ENCODE peak calls at places on chromosomes 11 and 22, in four cellular contexts. H is K562, K is GM12878, R is HepG2. O is an unnamed sample.

GRCh38 chr11:35622070-35622469 is 3.8 kb downstream of the FJX1 start:
- DNase-seq in H (no peak), K (no peak), R (peak), O (no peak)

GRCh38 chr11:35116762-35117588 is 22.0 kb upstream of the CD44 start:
- DNase-seq in H (no peak), K (no peak), R (no peak), O (no peak)

GRCh38 chr11:97516688-97517087 is 1126.9 kb downstream of the JRKL start:
- DNase-seq in H (peak), K (no peak), R (no peak), O (no peak)

GRCh38 chr22:19494676-19495173 is 15.0 kb downstream of the CDC45 start:
- DNase-seq in H (no peak), K (no peak), R (no peak), O (no peak)

GRCh38 chr11:7667460-7667859 is 5.8 kb downstream of the CYB5R2 start:
- DNase-seq in H (no peak), K (no peak), R (no peak), O (no peak)

GRCh38 chr11:57567210-57567511 is 311 bp downstream of the UBE2L6 start:
- DNase-seq in H (no peak), K (no peak), R (no peak), O (no peak)

GRCh38 chr11:64094463-64095223 is 58.9 kb downstream of the FLRT1 start:
- DNase-seq in H (peak), K (no peak), R (no peak), O (peak)

GRCh38 chr22:24887260-24887659 is 59.2 kb downstream of the LHFPL7 start:
- DNase-seq in H (no peak), K (no peak), R (no peak), O (no peak)

GRCh38 chr11:665707-666281 is 28.7 kb downstream of the DRD4 start:
- DNase-seq in H (peak), K (no peak), R (no peak), O (no peak)

GRCh38 chr22:50733521-50734342 is 4.3 kb upstream of the ACR start:
- DNase-seq in H (no peak), K (no peak), R (no peak), O (no peak)

GRCh38 chr11:2447253-2447950 is 2.6 kb downstream of the KCNQ1 start:
- DNase-seq in H (no peak), K (no peak), R (no peak), O (no peak)

GRCh38 chr22:43159484-43160178 is 8.3 kb downstream of the TSPO start:
- DNase-seq in H (no peak), K (no peak), R (no peak), O (peak)
- TF ChIP-seq CTCF in H (peak), K (peak), R (peak), O (no peak)

DNA sequence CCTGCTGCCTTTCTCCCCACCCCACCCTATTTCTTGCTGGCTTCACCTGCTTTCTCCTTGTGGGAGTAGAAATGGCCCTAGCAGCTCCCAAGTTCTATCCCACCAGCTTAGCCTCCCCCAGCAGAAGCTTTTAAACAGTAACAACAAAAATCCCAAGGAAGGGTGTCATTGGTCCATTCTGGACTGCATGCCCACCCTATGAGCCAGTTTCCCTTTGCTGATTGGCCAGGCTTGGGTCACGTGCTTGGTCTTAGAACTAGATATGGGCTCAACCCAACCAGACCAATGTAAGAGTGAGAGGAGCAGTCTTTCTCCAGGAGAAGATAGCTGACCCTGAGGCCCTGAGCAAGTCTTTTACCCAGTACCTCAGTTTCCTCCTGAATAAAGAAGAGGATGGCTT is 2.3 kb downstream of the MTFP1 start:
- DNase-seq in H (no peak), K (no peak), R (no peak), O (no peak)
- TF ChIP-seq BHLHE40 in H (no peak), K (no peak), R (no peak), O (no peak)

GRCh38 chr11:19652976-19653375 is 59.7 kb upstream of the NAV2 start:
- DNase-seq in H (no peak), K (no peak), R (no peak), O (no peak)

GRCh38 chr11:19651654-19652053 is 61.0 kb upstream of the NAV2 start:
- DNase-seq in H (no peak), K (no peak), R (no peak), O (no peak)

GRCh38 chr11:19648321-19648720 is 64.3 kb upstream of the NAV2 start:
- DNase-seq in H (no peak), K (no peak), R (no peak), O (no peak)

GRCh38 chr11:19646921-19647320 is 65.7 kb upstream of the NAV2 start:
- DNase-seq in H (no peak), K (no peak), R (no peak), O (no peak)

DNA sequence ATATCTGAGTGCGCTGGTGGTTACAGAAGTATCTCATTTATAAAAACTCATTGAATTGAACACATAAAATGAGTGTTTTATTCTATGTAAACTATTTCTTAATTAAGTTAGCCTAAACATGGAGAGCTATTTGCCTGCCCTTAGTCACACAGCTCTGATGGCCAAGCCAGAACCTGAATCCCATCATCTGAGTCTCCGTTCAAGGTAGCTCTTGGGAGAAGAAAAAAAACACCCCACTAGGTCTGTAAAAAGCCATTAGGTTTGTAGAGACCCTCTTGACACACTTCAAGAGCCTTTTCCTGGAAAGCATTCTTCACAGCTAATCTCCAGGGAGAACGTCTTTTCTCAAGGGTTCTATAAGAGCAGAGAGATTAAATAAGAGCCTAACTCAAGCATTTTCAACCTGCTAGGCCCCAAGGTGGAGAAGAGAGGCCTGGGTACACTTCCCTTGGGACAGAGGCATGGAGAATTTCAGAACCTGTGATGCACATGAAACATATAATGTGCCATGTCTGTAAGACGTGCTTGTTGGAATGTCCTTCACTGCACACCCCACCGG is 61.6 kb upstream of the NAV2 start:
- DNase-seq in H (no peak), K (no peak), R (no peak), O (no peak)
- TF ChIP-seq ESRRA in H (no peak), K (no peak), R (no peak), O (no peak)

GRCh38 chr22:33124471-33124870 is 66.3 kb upstream of the SYN3 start:
- DNase-seq in H (no peak), K (no peak), R (no peak), O (no peak)

GRCh38 chr22:33129621-33130020 is 71.4 kb upstream of the SYN3 start:
- DNase-seq in H (no peak), K (no peak), R (no peak), O (no peak)

GRCh38 chr22:33130473-33130872 is 72.3 kb upstream of the SYN3 start:
- DNase-seq in H (no peak), K (no peak), R (peak), O (no peak)

GRCh38 chr22:33126881-33127280 is 68.7 kb upstream of the SYN3 start:
- DNase-seq in H (no peak), K (no peak), R (peak), O (no peak)
- TF ChIP-seq CTCF in H (no peak), K (no peak), R (peak), O (peak)

GRCh38 chr11:10642298-10642697 is 51.3 kb downstream of the IRAG1 start:
- DNase-seq in H (no peak), K (no peak), R (no peak), O (no peak)

GRCh38 chr11:10639350-10639749 is 54.2 kb downstream of the IRAG1 start:
- DNase-seq in H (no peak), K (no peak), R (no peak), O (no peak)

GRCh38 chr11:10640308-10640707 is 53.2 kb downstream of the IRAG1 start:
- DNase-seq in H (no peak), K (no peak), R (no peak), O (no peak)

GRCh38 chr11:10638285-10638684 is 55.3 kb downstream of the IRAG1 start:
- DNase-seq in H (no peak), K (no peak), R (no peak), O (no peak)

DNA sequence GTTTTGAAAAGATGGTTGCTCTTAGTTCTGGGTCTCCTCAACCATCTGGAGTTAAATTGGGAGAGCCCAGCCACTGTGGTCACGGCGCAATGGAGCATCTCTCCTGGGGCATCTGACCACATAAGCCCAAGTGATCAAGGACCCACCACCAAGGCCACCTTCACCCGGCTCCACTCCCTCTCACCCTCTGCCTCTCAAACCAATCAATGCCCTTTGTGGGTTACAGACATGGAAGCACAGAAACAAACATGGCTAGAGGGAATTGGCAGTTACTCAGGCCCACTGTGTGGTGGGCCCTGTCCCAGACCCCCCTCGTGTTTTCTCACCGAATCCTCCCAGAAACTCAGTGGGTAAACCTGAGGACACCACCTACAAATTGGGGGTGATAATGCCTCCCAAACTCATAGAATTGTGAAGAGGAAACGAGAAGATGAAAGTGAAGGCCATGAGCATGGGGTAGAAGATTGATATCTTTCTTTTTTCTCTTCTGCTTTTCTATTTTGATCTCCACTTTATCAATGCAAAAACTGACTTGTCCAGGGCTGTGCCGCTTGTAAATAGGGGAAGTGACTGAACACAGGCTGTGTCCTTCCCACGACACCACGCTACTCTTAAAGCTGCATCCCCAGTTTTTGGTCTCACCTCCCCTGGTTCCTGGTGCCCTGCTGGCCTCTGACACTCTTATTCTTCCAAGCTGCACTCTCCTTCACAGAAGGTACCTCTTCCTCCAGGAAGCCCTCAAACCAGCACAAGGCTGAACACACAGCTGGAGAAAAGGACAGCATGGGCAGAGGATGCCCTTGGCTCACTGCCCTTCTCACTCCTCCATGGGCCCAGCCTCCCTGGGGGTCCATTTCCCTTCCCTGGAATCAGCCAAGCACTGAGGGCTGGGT is 52.0 kb downstream of the IRAG1 start:
- DNase-seq in H (no peak), K (peak), R (no peak), O (no peak)
- TF ChIP-seq BHLHE40 in H (no peak), K (peak), R (no peak), O (no peak)

GRCh38 chr22:40412441-40412840 is 42.0 kb downstream of the SGSM3 start:
- DNase-seq in H (no peak), K (peak), R (no peak), O (no peak)
- TF ChIP-seq ESRRA in H (no peak), K (no peak), R (no peak), O (no peak)